ENCODE peak calls at places on chromosome 15, in five cellular contexts. V is cardiac muscle cell, G is testis, R is pancreas, N is hepatocyte. L is an unnamed sample. For H3K4me1, the result is how much of the 10 kb centered on the place peaks cover.

GRCh38 chr15:80550910-80551265 is 144.2 kb upstream of the ABHD17C start:
- DNase-seq in R (no peak), V (no peak), G (no peak), N (no peak), L (no peak)

GRCh38 chr15:41892621-41893421 is 1.0 kb downstream of the SPTBN5 start:
- DNase-seq in G (peak), N (no peak), V (no peak), R (peak), L (peak)

GRCh38 chr15:77804210-77804609 is 171.5 kb upstream of the LINGO1 start:
- DNase-seq in N (no peak), R (no peak), V (peak), G (no peak), L (no peak)

GRCh38 chr15:86403914-86404583 is 324.4 kb downstream of the AGBL1 start:
- DNase-seq in R (no peak), G (no peak), V (no peak), N (no peak), L (no peak)

GRCh38 chr15:70299931-70300858 is 202.5 kb upstream of the TLE3 start:
- DNase-seq in R (no peak), G (no peak), N (peak), V (no peak), L (peak)

GRCh38 chr15:70215951-70216350 is 118.2 kb upstream of the TLE3 start:
- DNase-seq in G (no peak), N (no peak), V (no peak), R (no peak), L (no peak)

GRCh38 chr15:34336947-34337556 is 529 bp downstream of the SLC12A6 start:
- DNase-seq in R (no peak), N (no peak), V (no peak), G (no peak), L (no peak)

GRCh38 chr15:38555686-38556334 is 8.8 kb downstream of the RASGRP1 start:
- DNase-seq in G (no peak), N (no peak), R (no peak), V (no peak), L (no peak)

GRCh38 chr15:93190238-93190637 is 101.2 kb upstream of the RGMA start:
- DNase-seq in V (no peak), G (no peak), N (no peak), R (no peak), L (no peak)

GRCh38 chr15:45704329-45705249 is 69.8 kb downstream of the SQOR start:
- DNase-seq in G (peak), N (peak), V (peak), R (no peak), L (peak)

GRCh38 chr15:100919481-100920405 is 586 bp downstream of the LRRK1 start:
- DNase-seq in R (no peak), V (peak), G (no peak), N (peak), L (no peak)

GRCh38 chr15:28094732-28095521 is 4.2 kb downstream of the OCA2 start:
- DNase-seq in V (peak), G (no peak), R (peak), N (peak), L (peak)
- H3K4me3 ChIP-seq in V (peak), G (peak), R (peak), N (peak), L (no peak)

GRCh38 chr15:67472957-67473356 is 48.0 kb upstream of the C15orf61 start:
- DNase-seq in N (no peak), G (no peak), V (no peak), R (no peak), L (no peak)
- H3K4me1 ChIP-seq in N (under half), G (under half), V (under half), R (under half), L (under half)

DNA sequence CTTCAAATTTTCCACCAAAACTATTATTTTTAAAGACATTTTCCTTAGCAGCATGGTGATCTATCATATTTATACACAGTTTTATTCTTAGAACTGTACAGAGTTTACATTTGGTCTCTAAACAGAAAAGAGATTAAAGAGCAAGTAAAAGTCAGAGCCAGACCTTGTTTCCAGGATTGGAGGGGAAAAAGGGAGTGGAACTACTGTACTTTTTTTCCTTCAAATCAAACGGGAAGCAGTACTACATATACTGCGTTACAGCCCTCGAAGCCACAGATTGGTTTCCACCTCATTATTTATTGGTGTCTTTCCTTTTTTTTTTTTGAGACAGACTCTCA is 6.6 kb downstream of the TJP1 start:
- DNase-seq in N (no peak), R (no peak), G (no peak), V (no peak), L (no peak)
- H3K27ac ChIP-seq in N (peak), R (no peak), G (no peak), V (peak), L (no peak)

DNA sequence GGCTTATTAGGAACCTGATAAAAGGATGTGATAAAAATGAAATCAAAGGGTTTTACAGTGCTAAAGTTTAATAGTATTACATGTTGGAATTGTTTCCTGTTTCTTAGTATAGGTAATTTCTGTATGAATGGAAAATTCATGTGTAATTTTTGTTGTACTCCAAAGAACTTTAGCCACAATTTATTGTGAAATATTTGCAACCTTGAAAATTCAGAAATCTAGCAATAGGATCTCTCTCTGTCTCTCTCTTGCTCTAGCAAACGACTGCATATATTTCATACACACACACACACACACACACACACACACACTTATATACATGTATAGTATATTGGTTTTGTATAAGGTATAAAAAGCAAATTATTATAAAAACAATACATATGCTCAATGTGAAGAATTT is 59.6 kb downstream of the PIAS1 start:
- DNase-seq in R (no peak), N (no peak), V (no peak), G (no peak), L (no peak)
- H3K4me3 ChIP-seq in R (peak), N (no peak), V (no peak), G (no peak), L (no peak)

GRCh38 chr15:96147267-96147666 is 183.2 kb upstream of the NR2F2 start:
- DNase-seq in R (no peak), V (no peak), N (no peak), G (no peak), L (no peak)
- H3K4me1 ChIP-seq in R (under half), V (under half), N (under half), G (under half), L (under half)

DNA sequence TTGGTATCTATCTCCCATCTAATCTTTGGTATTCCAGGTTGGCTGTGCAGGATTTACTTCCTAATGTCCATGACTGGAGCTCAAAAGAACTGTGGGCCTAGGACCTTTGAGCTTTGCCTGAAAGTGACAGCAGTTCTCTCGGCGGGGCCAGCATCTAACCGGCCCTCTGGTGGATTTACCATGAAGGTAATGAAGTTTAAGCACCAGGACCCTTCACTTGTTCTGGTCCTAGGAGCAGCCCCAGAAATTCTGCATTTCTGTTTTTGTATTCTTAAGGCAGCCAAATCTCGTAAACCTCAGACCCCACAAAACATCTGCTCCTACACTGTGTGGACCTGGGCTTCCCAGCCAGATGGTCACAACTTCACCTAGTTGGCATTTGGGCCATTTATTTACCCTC is 13.0 kb downstream of the CALML4 start:
- DNase-seq in G (no peak), R (no peak), V (no peak), N (peak), L (no peak)
- H3K27ac ChIP-seq in G (no peak), R (no peak), V (peak), N (peak), L (no peak)

DNA sequence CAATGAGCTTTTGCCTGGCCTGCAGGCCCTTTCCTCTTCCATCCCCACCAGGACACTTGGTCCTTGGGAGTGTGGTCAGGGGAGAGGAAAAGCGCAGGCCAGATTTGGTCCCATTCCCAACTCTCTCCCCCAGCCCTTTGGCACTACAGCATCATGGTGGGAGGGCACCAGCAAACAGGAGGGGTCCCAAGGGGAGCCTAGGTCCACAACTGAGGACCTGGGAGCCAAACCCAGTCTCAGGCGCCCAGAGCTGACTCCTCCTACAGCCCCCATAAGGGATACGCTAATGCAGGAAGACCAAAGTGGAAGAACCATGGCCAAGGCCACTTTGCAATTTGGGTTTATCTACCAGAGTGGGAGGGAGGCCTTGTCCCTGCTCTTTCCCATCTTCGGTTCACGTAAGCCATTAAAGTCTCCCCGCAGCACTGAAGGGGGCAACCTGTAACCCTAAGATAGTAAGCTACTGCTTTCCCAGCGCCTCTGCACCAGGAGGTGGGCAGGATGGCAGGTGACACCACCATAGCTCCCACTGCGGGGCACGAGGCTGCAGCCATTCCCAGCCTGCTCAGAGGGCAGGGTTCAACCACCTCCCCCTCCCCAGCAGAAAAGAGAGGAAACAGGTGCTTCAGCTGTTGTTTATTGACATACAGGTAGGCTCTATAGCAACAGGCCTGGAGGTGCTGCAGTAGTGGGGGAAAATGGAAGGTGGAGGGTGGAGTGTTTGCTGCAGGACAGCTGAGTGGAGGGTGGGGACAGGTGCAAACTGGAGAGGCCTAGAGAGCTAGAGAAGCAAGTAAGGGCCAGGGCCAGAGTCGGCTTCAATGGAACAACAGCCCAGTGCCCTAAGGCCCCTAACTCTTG is 1.1 kb upstream of the GRAMD2A start:
- DNase-seq in N (no peak), G (no peak), R (no peak), V (no peak), L (no peak)
- H3K4me3 ChIP-seq in N (no peak), G (no peak), R (no peak), V (no peak), L (no peak)

GRCh38 chr15:74548236-74548635 is 7.2 kb downstream of the ARID3B start:
- DNase-seq in R (no peak), G (no peak), V (no peak), N (no peak), L (no peak)
- H3K4me1 ChIP-seq in R (under half), G (under half), V (under half), N (under half), L (under half)

L was measured in CD8-positive, alpha-beta memory T cell.